ENCODE peak calls at places on chromosomes 13 and 19, in ten cellular contexts. S is BE2C; K is CD4-positive, alpha-beta T cell; U is type B pancreatic cell; G is right lobe of liver; E is A549; Z is COR-L47; D is brain microvascular endothelial cell; R is mesothelial cell of epicardium; N is stimulated activated CD8-positive, alpha-beta memory T cell treated with anti-CD3 and anti-CD28 coated beads, Interleukin-15, amount 100 ng/mL, for 24 hours. B is an unnamed sample.

GRCh38 chr19:35738021-35738886 is 4.0 kb downstream of the IGFLR1 start:
- DNase-seq in S (no peak), K (no peak), U (no peak), G (no peak), E (no peak), Z (no peak), D (no peak), R (no peak), N (no peak), B (no peak)

GRCh38 chr13:100887729-100888151 is 213.1 kb upstream of the TMTC4 start:
- DNase-seq in S (no peak), K (no peak), U (no peak), G (no peak), E (peak), Z (no peak), D (peak), R (no peak), N (no peak), B (peak)

GRCh38 chr13:80921556-80921955 is 580.6 kb upstream of the SPRY2 start:
- DNase-seq in S (no peak), K (no peak), U (no peak), G (no peak), E (no peak), Z (no peak), D (peak), R (no peak), N (no peak), B (no peak)

GRCh38 chr19:18220632-18221275 is 5.5 kb downstream of the PDE4C start:
- DNase-seq in S (no peak), K (no peak), U (no peak), G (no peak), E (no peak), Z (no peak), D (no peak), R (no peak), N (no peak), B (no peak)

GRCh38 chr13:102726430-102726829 is 31.6 kb upstream of the METTL21C start:
- DNase-seq in S (no peak), K (no peak), U (no peak), G (no peak), E (peak), Z (no peak), D (no peak), R (no peak), N (no peak), B (no peak)

GRCh38 chr13:20294497-20294896 is 62.4 kb upstream of the GJB6 start:
- DNase-seq in S (no peak), K (no peak), U (no peak), G (no peak), E (peak), Z (no peak), D (no peak), R (no peak), N (no peak), B (no peak)

GRCh38 chr13:98450495-98451167 is 126.3 kb downstream of the STK24 start:
- DNase-seq in S (no peak), K (peak), U (no peak), G (no peak), E (no peak), Z (no peak), D (no peak), R (no peak), N (no peak), B (no peak)

GRCh38 chr13:24036115-24036514 is 124.4 kb upstream of the SPATA13 start:
- DNase-seq in S (no peak), K (no peak), U (no peak), G (no peak), E (no peak), Z (no peak), D (no peak), R (no peak), N (no peak), B (peak)

GRCh38 chr19:11989112-11989456 is 24.2 kb downstream of the ZNF763 start:
- DNase-seq in S (no peak), K (no peak), U (no peak), G (no peak), E (no peak), Z (no peak), D (no peak), R (no peak), N (no peak), B (no peak)

GRCh38 chr13:19591864-19592263 is 30.5 kb upstream of the TPTE2 start:
- DNase-seq in S (no peak), K (no peak), U (no peak), G (no peak), E (no peak), Z (no peak), D (no peak), R (no peak), N (no peak), B (no peak)

GRCh38 chr13:104750377-104750776 is 1684.2 kb upstream of the SLC10A2 start:
- DNase-seq in S (no peak), K (no peak), U (no peak), G (no peak), E (no peak), Z (no peak), D (peak), R (no peak), N (no peak), B (peak)

GRCh38 chr19:57263244-57263643 is 17.0 kb upstream of the ZNF460 start:
- DNase-seq in S (no peak), K (no peak), U (no peak), G (no peak), E (no peak), Z (no peak), D (no peak), R (no peak), N (no peak), B (no peak)

B was measured in amniotic epithelial cell.